ENCODE peak calls at places on chromosomes 11 and 22, in four cellular contexts. Y, A, R and T are unnamed samples.

GRCh38 chr11:122747358-122747757 is 90.9 kb upstream of the CRTAM start:
- DNase-seq in R (no peak), Y (no peak), A (no peak), T (peak; percentile 91)

GRCh38 chr11:73889019-73889418 is 12.2 kb downstream of the PAAF1 start:
- DNase-seq in A (no peak), R (peak; percentile 71), Y (peak; percentile 34), T (no peak)

GRCh38 chr11:92642146-92642919 is 327.1 kb upstream of the MTNR1B start:
- DNase-seq in Y (no peak), R (no peak), A (no peak), T (no peak)

GRCh38 chr11:100687630-100688395 is 725 bp downstream of the ARHGAP42 start:
- DNase-seq in A (peak; percentile 73), Y (peak; percentile 46), R (peak; percentile 87), T (peak; percentile 87)

GRCh38 chr22:30043181-30043580 is 37.1 kb upstream of the HORMAD2 start:
- DNase-seq in A (no peak), R (no peak), Y (no peak), T (no peak)

GRCh38 chr22:27431896-27432295 is 369.7 kb downstream of the MN1 start:
- DNase-seq in R (peak; percentile 52), Y (no peak), A (no peak), T (no peak)

GRCh38 chr11:121936375-121936774 is 179.6 kb downstream of the BLID start:
- DNase-seq in Y (no peak), R (peak; percentile 63), A (no peak), T (no peak)

GRCh38 chr11:73977856-73978519 is 4.7 kb downstream of the UCP2 start:
- DNase-seq in R (no peak), A (no peak), Y (no peak), T (no peak)

GRCh38 chr11:9971894-9972293 is 308.0 kb downstream of the SWAP70 start:
- DNase-seq in Y (no peak), R (no peak), A (no peak), T (no peak)

GRCh38 chr22:19527321-19527721 is 3.1 kb upstream of the CLDN5 start:
- DNase-seq in R (no peak), Y (no peak), A (no peak), T (no peak)

GRCh38 chr11:109040303-109040702 is 375.4 kb downstream of the DDX10 start:
- DNase-seq in A (no peak), Y (no peak), R (no peak), T (no peak)

GRCh38 chr11:31940396-31941037 is 129.4 kb upstream of the PAX6 start:
- DNase-seq in Y (no peak), R (peak; percentile 43), A (no peak), T (peak; percentile 15)

GRCh38 chr11:58060535-58060934 is 29.8 kb downstream of the OR6Q1 start:
- DNase-seq in A (no peak), R (no peak), Y (no peak), T (no peak)

GRCh38 chr11:79406376-79406775 is 34.5 kb downstream of the TENM4 start:
- DNase-seq in R (no peak), Y (no peak), A (no peak), T (no peak)

GRCh38 chr11:1109101-1109917 is 34.6 kb downstream of the MUC2 start:
- DNase-seq in R (no peak), Y (no peak), A (no peak), T (no peak)

GRCh38 chr11:14914536-14914935 is 22.5 kb upstream of the CYP2R1 start:
- DNase-seq in Y (no peak), A (no peak), R (no peak), T (no peak)

GRCh38 chr11:77127969-77128691 is at the start of gene MYO7A:
- DNase-seq in R (no peak), A (no peak), Y (no peak), T (no peak)

GRCh38 chr11:8871283-8871775 is 39.7 kb upstream of the AKIP1 start:
- DNase-seq in R (peak; percentile 94), A (peak; percentile 79), Y (peak; percentile 76), T (peak; percentile 93)

GRCh38 chr11:9802291-9802861 is 138.5 kb downstream of the SWAP70 start:
- DNase-seq in R (peak; percentile 85), Y (peak; percentile 91), A (no peak), T (peak; percentile 83)

GRCh38 chr22:39214006-39214382 is 30.8 kb downstream of the PDGFB start:
- DNase-seq in Y (no peak), A (no peak), R (no peak), T (no peak)

DNA sequence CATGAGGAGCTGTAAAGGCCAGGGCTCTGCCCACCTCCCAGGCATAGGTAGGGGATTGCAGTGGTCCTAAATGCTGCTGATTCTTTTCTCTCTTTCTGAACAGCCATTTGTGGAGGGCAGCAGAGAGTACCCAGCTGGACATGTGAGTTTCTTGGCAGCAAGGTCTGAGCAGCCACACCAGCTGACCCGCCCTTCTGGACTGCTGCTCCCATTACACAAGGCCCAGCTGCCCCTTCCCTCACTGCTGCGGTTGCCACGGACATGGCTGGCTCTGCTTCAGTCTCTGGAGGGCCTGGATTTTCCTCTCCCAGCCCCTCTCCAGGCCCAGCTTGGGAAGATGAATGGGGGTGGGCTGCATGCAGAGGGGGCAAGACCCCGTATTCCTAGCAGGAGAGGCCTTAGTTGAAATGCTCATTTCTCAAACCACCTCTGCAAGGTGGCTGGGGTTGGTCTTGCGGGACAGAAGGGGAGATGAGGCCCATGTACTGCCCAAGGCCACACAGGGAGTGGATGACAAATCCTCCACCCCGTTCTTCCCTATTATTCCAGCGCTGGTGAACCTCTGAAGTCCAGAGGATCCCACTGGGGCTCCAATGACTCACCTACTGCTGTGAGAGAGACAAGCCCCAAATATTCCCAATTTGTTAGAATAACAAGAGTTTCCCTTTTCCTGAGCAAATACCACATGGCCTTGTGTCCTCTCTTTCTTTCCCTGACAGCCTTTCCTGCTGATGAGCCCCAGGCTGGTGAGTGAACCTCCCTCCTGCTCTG is 4.7 kb downstream of the LGALS12 start:
- DNase-seq in R (peak; percentile 94), A (no peak), Y (no peak), T (peak; percentile 72)
- TF ChIP-seq CTCF in R (no peak), A (no peak), Y (no peak), T (no peak)

GRCh38 chr11:18792066-18792591 is 531 bp upstream of the PTPN5 start:
- DNase-seq in R (no peak), A (no peak), Y (no peak), T (no peak)
- H3K4me3 ChIP-seq in R (no peak overlapping the region), A (peak overlapping the region; percentile 10), Y (no peak overlapping the region), T (no peak overlapping the region)

GRCh38 chr11:104997288-104997687 is 25.7 kb downstream of the CASP5 start:
- DNase-seq in R (peak; percentile 5), Y (no peak), A (no peak), T (no peak)

GRCh38 chr11:105003151-105003550 is 19.8 kb downstream of the CASP5 start:
- DNase-seq in Y (no peak), R (no peak), A (no peak), T (no peak)

GRCh38 chr11:104999716-105000115 is 23.3 kb downstream of the CASP5 start:
- DNase-seq in A (no peak), R (no peak), Y (no peak), T (no peak)

GRCh38 chr11:105000797-105001196 is 22.2 kb downstream of the CASP5 start:
- DNase-seq in A (no peak), R (peak; percentile 14), Y (no peak), T (no peak)

DNA sequence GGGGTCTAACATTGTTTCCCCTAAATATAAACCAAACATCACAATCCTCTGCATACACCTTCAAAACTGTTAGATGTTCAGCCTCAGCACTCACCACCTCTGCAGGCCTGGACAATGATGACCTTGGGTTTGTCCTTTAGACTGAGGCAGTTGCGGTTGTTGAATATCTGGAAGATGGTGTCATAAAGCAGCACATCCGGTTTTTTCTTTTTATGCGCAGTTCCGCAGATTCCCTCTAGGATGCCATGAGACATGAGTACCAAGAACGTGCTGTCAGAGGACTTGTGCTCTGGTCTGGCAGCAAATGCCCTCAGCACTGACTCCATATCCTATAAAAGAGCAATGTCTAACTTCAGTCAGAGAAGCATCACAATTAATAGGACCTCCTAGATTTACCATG is 22.8 kb downstream of the CASP5 start:
- DNase-seq in A (no peak), R (peak; percentile 27), Y (no peak), T (no peak)
- TF ChIP-seq CTCF in A (no peak), R (peak; percentile 31), Y (peak; percentile 8), T (no peak)

GRCh38 chr11:36627006-36627405 is 29.0 kb upstream of the RAG2 start:
- DNase-seq in Y (no peak), R (no peak), A (no peak), T (no peak)
- H3K4me3 ChIP-seq in Y (no peak overlapping the region), R (no peak overlapping the region), A (no peak overlapping the region), T (no peak overlapping the region)

GRCh38 chr22:22593250-22593649 is 34.2 kb upstream of the PRAME start:
- DNase-seq in A (no peak), Y (no peak), R (no peak), T (no peak)

GRCh38 chr22:22591348-22592299 is 32.6 kb upstream of the PRAME start:
- DNase-seq in A (no peak), R (peak; percentile 4), Y (no peak), T (no peak)

GRCh38 chr22:22590136-22590891 is 31.2 kb upstream of the PRAME start:
- DNase-seq in Y (no peak), R (no peak), A (no peak), T (no peak)

GRCh38 chr22:22595001-22595835 is 36.2 kb upstream of the PRAME start:
- DNase-seq in R (no peak), A (no peak), Y (no peak), T (no peak)

GRCh38 chr22:22593964-22594656 is 35.0 kb upstream of the PRAME start:
- DNase-seq in R (peak; percentile 62), A (no peak), Y (no peak), T (peak; percentile 43)
- TF ChIP-seq CTCF in R (peak; percentile 70), A (peak; percentile 24), Y (peak; percentile 49), T (peak; percentile 73)

DNA sequence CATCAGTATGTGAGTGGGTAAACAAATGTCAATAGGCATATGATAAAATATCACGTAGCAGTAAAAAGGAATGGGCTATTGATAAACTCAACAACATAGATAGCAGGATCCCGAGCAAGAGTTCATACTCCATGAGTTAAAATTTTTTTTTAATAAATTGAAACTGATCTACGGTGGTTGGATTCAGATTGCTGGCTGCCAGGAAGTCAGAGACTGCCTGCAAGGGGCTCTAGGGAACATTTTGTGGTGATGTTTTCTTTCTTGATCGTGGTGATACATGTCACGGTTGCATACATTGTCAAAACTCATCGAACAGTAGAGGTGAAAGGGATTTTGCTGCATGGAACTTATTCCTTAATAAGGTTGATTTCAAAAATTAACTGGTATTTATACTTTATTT is 62.6 kb upstream of the WNT7B start:
- DNase-seq in R (no peak), Y (no peak), A (no peak), T (no peak)
- H3K4me3 ChIP-seq in R (no peak overlapping the region), Y (no peak overlapping the region), A (no peak overlapping the region), T (no peak overlapping the region)